ENCODE peak calls at places on chromosomes 16 and 17, in five cellular contexts. Q, L, I, U and N are unnamed samples.

GRCh38 chr17:42120161-42121065 is 754 bp downstream of the KAT2A start:
- DNase-seq in U (no peak), I (peak; percentile 31), Q (peak; percentile 23), L (no peak), N (no peak)

GRCh38 chr16:17275076-17275732 is 195.6 kb downstream of the XYLT1 start:
- DNase-seq in U (peak; percentile 22), Q (no peak), I (no peak), L (no peak), N (peak; percentile 32)

GRCh38 chr17:44310188-44310587 is 1.8 kb downstream of the RUNDC3A start:
- DNase-seq in U (no peak), I (no peak), L (no peak), Q (no peak), N (no peak)

GRCh38 chr16:17396762-17397498 is 73.8 kb downstream of the XYLT1 start:
- DNase-seq in L (no peak), Q (peak; percentile 20), I (no peak), U (peak; percentile 95), N (no peak)

GRCh38 chr16:69064789-69065313 is 40.6 kb upstream of the HAS3 start:
- DNase-seq in L (no peak), U (no peak), Q (no peak), I (no peak), N (no peak)

GRCh38 chr16:67608367-67608766 is 36.6 kb upstream of the CARMIL2 start:
- DNase-seq in Q (no peak), I (peak; percentile 26), U (no peak), L (no peak), N (no peak)

GRCh38 chr16:4217246-4218131 is 24.4 kb downstream of the SRL start:
- DNase-seq in I (no peak), L (no peak), Q (peak; percentile 30), U (peak; percentile 35), N (no peak)

GRCh38 chr16:66359012-66359411 is 7.5 kb upstream of the CDH5 start:
- DNase-seq in L (no peak), I (peak; percentile 32), Q (no peak), U (no peak), N (no peak)

GRCh38 chr16:87919681-87919994 is 16.7 kb downstream of the CA5A start:
- DNase-seq in I (no peak), U (no peak), Q (no peak), L (no peak), N (no peak)

GRCh38 chr16:914453-914852 is 56.3 kb downstream of the LMF1 start:
- DNase-seq in L (no peak), U (no peak), Q (peak; percentile 4), I (peak; percentile 7), N (no peak)

GRCh38 chr16:13186813-13187212 is 285.4 kb downstream of the SHISA9 start:
- DNase-seq in U (no peak), Q (no peak), I (no peak), L (no peak), N (no peak)

GRCh38 chr17:42133461-42134041 is 10.9 kb downstream of the HSPB9 start:
- DNase-seq in U (peak; percentile 81), I (no peak), L (no peak), Q (no peak), N (no peak)

GRCh38 chr17:55067697-55068439 is 99.3 kb downstream of the STXBP4 start:
- DNase-seq in U (no peak), I (peak; percentile 48), L (no peak), Q (peak; percentile 40), N (no peak)

GRCh38 chr17:27430882-27431491 is 25.3 kb upstream of the KSR1 start:
- DNase-seq in Q (peak; percentile 37), U (no peak), I (peak; percentile 52), L (no peak), N (no peak)

GRCh38 chr17:71681427-71682173 is 439.2 kb upstream of the SOX9 start:
- DNase-seq in I (no peak), Q (no peak), L (no peak), U (no peak), N (no peak)